ENCODE peak calls at places on chromosomes 12 and 14, in four cellular contexts. T, D, S and Q are unnamed samples.

GRCh38 chr12:91194500-91194899 is 11.9 kb upstream of the DCN start:
- DNase-seq in S (no peak), D (no peak), T (peak; percentile 57), Q (no peak)

GRCh38 chr14:102819176-102819628 is 42.0 kb downstream of the TRAF3 start:
- DNase-seq in D (no peak), S (no peak), T (no peak), Q (peak; percentile 94)

GRCh38 chr12:143964-144649 is 69.8 kb downstream of the SLC6A12 start:
- DNase-seq in D (no peak), S (no peak), T (no peak), Q (no peak)

GRCh38 chr12:115542656-115543055 is 734.8 kb downstream of the MED13L start:
- DNase-seq in S (no peak), T (no peak), D (no peak), Q (no peak)

GRCh38 chr12:90936230-90937005 is 18.6 kb downstream of the CCER1 start:
- DNase-seq in D (no peak), S (no peak), T (no peak), Q (no peak)

GRCh38 chr12:100234591-100235304 is 32.1 kb downstream of the DEPDC4 start:
- DNase-seq in S (no peak), T (peak; percentile 86), D (no peak), Q (peak; percentile 81)

GRCh38 chr14:90302529-90303303 is 29.0 kb downstream of the NRDE2 start:
- DNase-seq in D (no peak), T (no peak), S (no peak), Q (no peak)

GRCh38 chr14:22545842-22546721 is 42.9 kb downstream of the DAD1 start:
- DNase-seq in S (no peak), D (no peak), T (peak; percentile 89), Q (no peak)

GRCh38 chr14:89641495-89642162 is 224.6 kb upstream of the FOXN3 start:
- DNase-seq in D (no peak), S (no peak), T (no peak), Q (no peak)

DNA sequence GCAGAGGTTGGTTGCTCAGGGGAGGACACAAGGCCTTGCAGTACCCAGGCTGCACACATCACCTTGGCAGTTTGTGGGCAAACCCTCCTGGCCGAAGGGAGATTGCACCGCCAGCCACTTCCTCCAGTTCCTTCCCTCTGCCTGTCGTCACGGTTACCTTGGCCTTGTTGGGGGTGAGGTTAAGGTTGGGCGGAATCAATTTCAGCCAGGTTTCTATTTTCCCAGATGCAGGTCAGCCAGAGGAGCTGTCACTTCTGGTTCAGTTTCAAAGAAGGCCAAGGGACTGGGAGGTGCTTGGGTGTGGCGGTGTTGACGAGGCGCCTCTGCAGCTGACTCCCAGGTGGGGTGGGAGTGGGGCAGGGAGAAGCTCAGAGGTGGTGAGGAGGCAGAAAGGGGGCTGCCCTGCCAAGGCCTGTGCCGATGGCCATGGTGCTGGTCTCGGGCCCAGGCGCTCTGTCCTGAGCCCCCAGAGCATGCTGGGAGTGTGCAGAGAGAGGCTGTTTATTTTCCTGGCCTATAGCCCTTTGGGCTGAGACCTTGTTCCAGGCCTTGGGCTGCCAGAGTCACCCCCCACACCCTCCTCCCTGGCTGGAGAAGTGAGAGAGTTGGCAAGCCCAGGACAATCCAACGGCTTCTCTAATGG is 31.4 kb downstream of the JDP2 start:
- DNase-seq in T (no peak), D (no peak), S (no peak), Q (no peak)
- H3K4me1 ChIP-seq in T (peaks cover 41% of the 10 kb centered on the region), D (peaks cover 6% of the 10 kb centered on the region), S (peaks cover 3% of the 10 kb centered on the region), Q (peaks cover 32% of the 10 kb centered on the region)

GRCh38 chr14:62739647-62740046 is 305.6 kb downstream of the KCNH5 start:
- DNase-seq in T (no peak), D (no peak), S (no peak), Q (no peak)

GRCh38 chr14:62736004-62736403 is 309.3 kb downstream of the KCNH5 start:
- DNase-seq in S (no peak), D (no peak), T (no peak), Q (no peak)

GRCh38 chr14:62736426-62737043 is 308.7 kb downstream of the KCNH5 start:
- DNase-seq in D (no peak), S (no peak), T (peak; percentile 10), Q (no peak)

DNA sequence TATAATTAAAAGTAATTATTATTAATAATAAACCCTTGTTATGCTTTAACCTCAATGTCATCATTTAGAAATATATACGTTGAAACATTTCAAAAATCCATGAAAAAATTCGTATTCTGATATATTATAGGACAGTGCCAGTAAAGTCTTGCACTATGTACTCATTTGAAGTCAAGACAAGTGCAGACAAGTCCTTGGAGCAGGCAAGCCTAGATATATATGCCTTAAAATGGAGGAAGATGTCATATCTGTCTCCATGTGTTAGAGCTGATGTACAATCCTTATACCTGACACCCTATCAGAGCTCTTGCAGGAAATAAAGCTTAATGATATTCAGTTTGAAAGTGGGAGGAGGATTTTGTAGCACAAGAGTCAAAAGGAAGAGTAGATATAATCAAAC is 310.4 kb downstream of the KCNH5 start:
- DNase-seq in T (no peak), D (no peak), S (no peak), Q (no peak)
- H3K18ac ChIP-seq in T (no peak overlapping the region), D (no peak overlapping the region), S (no peak overlapping the region), Q (no peak overlapping the region)

GRCh38 chr12:96033549-96034389 is 1.6 kb downstream of the LTA4H start:
- DNase-seq in D (no peak), T (no peak), S (no peak), Q (no peak)
- H2AFZ ChIP-seq in D (no peak overlapping the region), T (no peak overlapping the region), S (no peak overlapping the region), Q (no peak overlapping the region)

GRCh38 chr12:110289711-110290078 is 8.6 kb downstream of the ATP2A2 start:
- DNase-seq in T (no peak), D (no peak), S (no peak), Q (no peak)
- H3K4me1 ChIP-seq in T (peaks cover 7% of the 10 kb centered on the region), D (no peaks in the 10 kb centered on the region), S (peaks cover 3% of the 10 kb centered on the region), Q (no peaks in the 10 kb centered on the region)